ENCODE peak calls at places on chromosomes 16 and 17, in four cellular contexts. One of them, this sample, is unnamed.

GRCh38 chr16:76222853-76223252 is 54.3 kb upstream of the CNTNAP4 start:
- DNase-seq in H54: no peak
- DNase-seq in stomach: no peak
- DNase-seq in body of pancreas: no peak
- DNase-seq in this sample: no peak

GRCh38 chr17:16962804-16963203 is 9.1 kb downstream of the TNFRSF13B start:
- DNase-seq in H54: peak
- DNase-seq in stomach: no peak
- DNase-seq in body of pancreas: no peak
- DNase-seq in this sample: no peak

GRCh38 chr17:16374129-16374528 is 6.8 kb upstream of the UBB start:
- DNase-seq in H54: no peak
- DNase-seq in stomach: no peak
- DNase-seq in body of pancreas: no peak
- DNase-seq in this sample: no peak

GRCh38 chr16:84643677-84644076 is 4.6 kb upstream of the KLHL36 start:
- DNase-seq in H54: no peak
- DNase-seq in stomach: no peak
- DNase-seq in body of pancreas: no peak
- DNase-seq in this sample: no peak

GRCh38 chr17:69712801-69713311 is 298.4 kb downstream of the MAP2K6 start:
- DNase-seq in H54: no peak
- DNase-seq in stomach: no peak
- DNase-seq in body of pancreas: no peak
- DNase-seq in this sample: no peak

GRCh38 chr17:51677875-51678274 is 417.5 kb downstream of the UTP18 start:
- DNase-seq in H54: no peak
- DNase-seq in stomach: no peak
- DNase-seq in body of pancreas: no peak
- DNase-seq in this sample: no peak

GRCh38 chr17:40526668-40527067 is 25.2 kb upstream of the TNS4 start:
- DNase-seq in H54: no peak
- DNase-seq in stomach: no peak
- DNase-seq in body of pancreas: peak
- DNase-seq in this sample: no peak

GRCh38 chr16:80788016-80788415 is 16.4 kb downstream of the CDYL2 start:
- DNase-seq in H54: no peak
- DNase-seq in stomach: no peak
- DNase-seq in body of pancreas: no peak
- DNase-seq in this sample: no peak

GRCh38 chr16:11114366-11115164 is 141.4 kb downstream of the SOCS1 start:
- DNase-seq in H54: no peak
- DNase-seq in stomach: no peak
- DNase-seq in body of pancreas: no peak
- DNase-seq in this sample: no peak

GRCh38 chr17:48038687-48039086 is 1.1 kb upstream of the COPZ2 start:
- DNase-seq in H54: no peak
- DNase-seq in stomach: no peak
- DNase-seq in body of pancreas: no peak
- DNase-seq in this sample: no peak

GRCh38 chr16:70294385-70295029 is 4.5 kb upstream of the DDX19B start:
- DNase-seq in H54: no peak
- DNase-seq in stomach: no peak
- DNase-seq in body of pancreas: no peak
- DNase-seq in this sample: no peak

GRCh38 chr16:70302745-70303144 is 3.8 kb downstream of the DDX19B start:
- DNase-seq in H54: no peak
- DNase-seq in stomach: no peak
- DNase-seq in body of pancreas: no peak
- DNase-seq in this sample: no peak

GRCh38 chr16:70301121-70301520 is 2.1 kb downstream of the DDX19B start:
- DNase-seq in H54: no peak
- DNase-seq in stomach: no peak
- DNase-seq in body of pancreas: no peak
- DNase-seq in this sample: no peak

GRCh38 chr16:70295634-70296033 is 3.4 kb upstream of the DDX19B start:
- DNase-seq in H54: no peak
- DNase-seq in stomach: no peak
- DNase-seq in body of pancreas: no peak
- DNase-seq in this sample: peak

GRCh38 chr16:70298988-70299938 is at the start of gene DDX19B:
- DNase-seq in H54: peak
- DNase-seq in stomach: peak
- DNase-seq in body of pancreas: peak
- DNase-seq in this sample: peak
- TF ChIP-seq POLR2A in H54: peak
- TF ChIP-seq POLR2A in stomach: peak
- TF ChIP-seq POLR2A in body of pancreas: peak
- TF ChIP-seq POLR2A in this sample: peak

DNA sequence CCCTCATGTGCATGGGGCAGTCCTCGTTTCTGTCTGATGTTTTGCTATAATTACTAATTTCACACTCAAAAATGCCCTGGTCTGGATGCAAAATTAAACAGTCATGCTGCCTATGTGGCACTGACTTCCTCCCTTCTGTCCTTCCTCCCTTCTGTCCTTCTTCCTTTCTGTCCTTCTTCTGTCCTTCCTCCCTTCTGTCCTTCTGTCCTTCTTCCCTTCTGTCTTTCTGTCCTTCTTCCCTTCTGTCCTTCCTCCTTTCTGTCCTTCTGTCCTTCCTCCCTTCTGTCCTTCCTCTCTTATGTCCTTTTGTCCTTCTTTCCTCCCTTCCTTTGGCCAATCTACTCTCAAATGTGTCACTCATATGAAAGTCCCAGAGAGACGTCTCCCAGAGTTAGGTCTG is 93.8 kb downstream of the IRF8 start:
- DNase-seq in H54: no peak
- DNase-seq in stomach: no peak
- DNase-seq in body of pancreas: no peak
- DNase-seq in this sample: no peak
- TF ChIP-seq POLR2A in H54: no peak
- TF ChIP-seq POLR2A in stomach: no peak
- TF ChIP-seq POLR2A in body of pancreas: no peak
- TF ChIP-seq POLR2A in this sample: no peak

DNA sequence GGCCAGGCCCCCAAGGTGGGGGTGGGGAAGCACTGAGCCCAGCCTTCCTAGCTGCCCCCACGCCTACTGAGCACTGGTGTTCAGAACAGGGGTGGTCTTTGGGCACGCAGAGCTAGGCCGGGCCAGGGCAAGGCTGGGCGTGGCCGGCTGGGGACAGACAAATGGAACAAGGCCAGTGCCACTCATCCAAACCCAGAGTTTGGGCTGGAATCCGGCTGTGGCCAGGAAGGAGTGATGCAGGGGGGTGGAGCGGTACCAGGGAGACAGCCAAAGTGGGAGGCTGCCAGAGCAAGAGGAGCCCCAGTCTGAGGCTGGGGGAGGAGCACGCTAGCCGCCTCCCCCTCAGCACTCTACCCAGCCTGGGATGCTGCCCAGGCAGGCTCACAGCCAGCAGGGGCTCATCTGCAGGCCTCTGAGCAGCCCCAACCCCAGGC is 9.3 kb downstream of the TP53I13 start:
- DNase-seq in H54: no peak
- DNase-seq in stomach: no peak
- DNase-seq in body of pancreas: no peak
- DNase-seq in this sample: no peak
- TF ChIP-seq POLR2A in H54: no peak
- TF ChIP-seq POLR2A in stomach: no peak
- TF ChIP-seq POLR2A in body of pancreas: no peak
- TF ChIP-seq POLR2A in this sample: no peak

GRCh38 chr17:82416264-82416663 is 1.9 kb upstream of the HEXD start:
- DNase-seq in H54: no peak
- DNase-seq in stomach: no peak
- DNase-seq in body of pancreas: no peak
- DNase-seq in this sample: no peak

GRCh38 chr17:82419471-82419995 is 1.1 kb upstream of the OGFOD3 start:
- DNase-seq in H54: no peak
- DNase-seq in stomach: no peak
- DNase-seq in body of pancreas: no peak
- DNase-seq in this sample: peak

GRCh38 chr17:82415786-82416185 is 2.4 kb upstream of the HEXD start:
- DNase-seq in H54: no peak
- DNase-seq in stomach: no peak
- DNase-seq in body of pancreas: no peak
- DNase-seq in this sample: no peak

GRCh38 chr17:82416771-82417170 is 1.4 kb upstream of the HEXD start:
- DNase-seq in H54: no peak
- DNase-seq in stomach: no peak
- DNase-seq in body of pancreas: no peak
- DNase-seq in this sample: peak

DNA sequence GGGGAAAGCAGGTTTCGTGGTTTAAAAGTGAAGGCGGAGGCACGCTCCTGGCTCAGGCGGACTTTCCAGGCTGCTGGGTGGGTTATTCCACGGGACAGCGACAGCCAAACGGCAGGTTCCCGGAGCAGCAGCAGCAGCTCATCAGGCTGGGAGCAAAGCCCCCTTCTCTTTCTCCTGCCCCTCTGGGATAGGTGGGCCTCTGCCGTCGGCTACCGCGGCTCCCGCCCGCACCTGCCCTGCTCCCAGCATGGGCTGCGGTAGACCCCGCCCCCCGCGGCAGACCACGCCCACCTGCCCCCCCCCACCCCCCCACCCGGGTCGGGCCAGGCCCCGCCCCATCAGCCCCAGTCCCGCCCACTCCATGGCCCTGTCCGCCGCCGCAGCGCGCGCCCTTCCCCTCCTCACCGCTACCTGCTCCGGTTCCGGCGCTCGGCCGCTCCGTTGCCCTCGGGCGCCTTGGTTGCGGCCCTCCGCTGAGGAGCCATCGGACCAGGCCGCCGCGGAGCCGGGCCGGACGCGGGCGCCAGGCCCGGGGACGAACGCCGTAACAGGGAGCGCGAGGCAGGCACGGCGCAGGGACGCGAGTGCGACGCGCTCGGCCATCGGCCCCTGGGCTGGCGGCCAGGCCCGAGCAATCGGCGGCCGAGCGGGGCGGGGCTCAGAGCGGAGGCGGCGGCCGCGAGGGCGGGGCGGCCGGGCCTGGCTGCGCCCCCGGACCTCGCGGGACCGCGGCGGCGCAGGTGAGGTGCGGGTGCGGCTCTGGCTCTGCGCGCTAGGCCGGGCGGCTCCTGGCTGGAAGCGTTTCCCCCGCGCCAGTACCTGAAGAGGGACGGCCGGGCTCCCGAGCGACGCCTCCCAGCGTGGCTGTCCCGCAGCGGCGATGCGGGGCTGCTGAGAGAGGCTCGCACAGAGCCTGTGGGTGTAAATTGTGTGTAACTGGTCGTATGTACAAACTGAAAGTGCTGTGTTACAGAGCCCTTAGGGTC is at the start of the genes HEXD and OGFOD3:
- DNase-seq in H54: peak
- DNase-seq in stomach: peak
- DNase-seq in body of pancreas: peak
- DNase-seq in this sample: peak
- TF ChIP-seq POLR2A in H54: peak
- TF ChIP-seq POLR2A in stomach: no peak
- TF ChIP-seq POLR2A in body of pancreas: no peak
- TF ChIP-seq POLR2A in this sample: peak

GRCh38 chr16:67727521-67728485 is 8.7 kb upstream of the GFOD2 start:
- DNase-seq in H54: no peak
- DNase-seq in stomach: no peak
- DNase-seq in body of pancreas: no peak
- DNase-seq in this sample: no peak
- TF ChIP-seq POLR2A in H54: no peak
- TF ChIP-seq POLR2A in stomach: no peak
- TF ChIP-seq POLR2A in body of pancreas: no peak
- TF ChIP-seq POLR2A in this sample: no peak

GRCh38 chr17:52957411-52957810 is 798.9 kb upstream of the CA10 start:
- DNase-seq in H54: no peak
- DNase-seq in stomach: no peak
- DNase-seq in body of pancreas: no peak
- DNase-seq in this sample: no peak
- TF ChIP-seq POLR2A in H54: no peak
- TF ChIP-seq POLR2A in stomach: no peak
- TF ChIP-seq POLR2A in body of pancreas: no peak
- TF ChIP-seq POLR2A in this sample: no peak

GRCh38 chr17:80502578-80502877 is 26.1 kb upstream of the NPTX1 start:
- DNase-seq in H54: no peak
- DNase-seq in stomach: no peak
- DNase-seq in body of pancreas: no peak
- DNase-seq in this sample: no peak

GRCh38 chr17:80503921-80504320 is 27.5 kb upstream of the NPTX1 start:
- DNase-seq in H54: no peak
- DNase-seq in stomach: no peak
- DNase-seq in body of pancreas: no peak
- DNase-seq in this sample: no peak

GRCh38 chr17:80501739-80502577 is 25.6 kb upstream of the NPTX1 start:
- DNase-seq in H54: peak
- DNase-seq in stomach: no peak
- DNase-seq in body of pancreas: no peak
- DNase-seq in this sample: no peak

GRCh38 chr17:80503031-80503430 is 26.6 kb upstream of the NPTX1 start:
- DNase-seq in H54: no peak
- DNase-seq in stomach: no peak
- DNase-seq in body of pancreas: no peak
- DNase-seq in this sample: no peak

GRCh38 chr17:80504671-80505413 is 28.4 kb upstream of the NPTX1 start:
- DNase-seq in H54: peak
- DNase-seq in stomach: no peak
- DNase-seq in body of pancreas: peak
- DNase-seq in this sample: no peak
- TF ChIP-seq POLR2A in H54: no peak
- TF ChIP-seq POLR2A in stomach: no peak
- TF ChIP-seq POLR2A in body of pancreas: no peak
- TF ChIP-seq POLR2A in this sample: no peak